ENCODE peak calls at places on chromosomes 4 and X, in nine cellular contexts. N, V, F, J, A, Q, Z, Y and P are unnamed samples.

GRCh38 chr4:25759101-25759500 is 103.5 kb downstream of the SLC34A2 start:
- DNase-seq in N (no peak), V (no peak), F (no peak), J (no peak), A (no peak), Q (no peak), Z (no peak), Y (no peak), P (no peak)

GRCh38 chrX:84363674-84364073 is 138.6 kb downstream of the HDX start:
- DNase-seq in N (peak), V (no peak), F (no peak), J (no peak), A (no peak), Q (no peak), Z (no peak), Y (no peak), P (no peak)

GRCh38 chr4:38133711-38134480 is 173.7 kb downstream of the PTTG2 start:
- DNase-seq in N (no peak), V (no peak), F (no peak), J (no peak), A (no peak), Q (no peak), Z (no peak), Y (no peak), P (no peak)

GRCh38 chrX:119041175-119041574 is 31.6 kb upstream of the CT47C1 start:
- DNase-seq in N (peak), V (no peak), F (no peak), J (peak), A (peak), Q (peak), Z (no peak), Y (no peak), P (no peak)

GRCh38 chrX:52363247-52363883 is 5.5 kb upstream of the XAGE2 start:
- DNase-seq in N (peak), V (no peak), F (no peak), J (peak), A (no peak), Q (no peak), Z (no peak), Y (no peak), P (no peak)

GRCh38 chrX:154902408-154902807 is 16.3 kb downstream of the F8A1 start:
- DNase-seq in N (no peak), V (no peak), F (no peak), J (no peak), A (no peak), Q (no peak), Z (no peak), Y (no peak), P (no peak)

GRCh38 chrX:66760648-66761047 is 121.8 kb upstream of the EDA2R start:
- DNase-seq in N (peak), V (no peak), F (no peak), J (no peak), A (peak), Q (peak), Z (no peak), Y (no peak), P (no peak)

GRCh38 chr4:37604464-37604863 is 81.7 kb downstream of the RELL1 start:
- DNase-seq in N (peak), V (no peak), F (no peak), J (peak), A (peak), Q (peak), Z (no peak), Y (no peak), P (no peak)

GRCh38 chr4:4256799-4257198 is 8.8 kb upstream of the TMEM128 start:
- DNase-seq in N (peak), V (no peak), F (no peak), J (no peak), A (no peak), Q (no peak), Z (no peak), Y (no peak), P (no peak)

GRCh38 chrX:78708171-78708570 is 39.3 kb upstream of the LPAR4 start:
- DNase-seq in N (peak), V (no peak), F (no peak), J (peak), A (peak), Q (peak), Z (peak), Y (no peak), P (no peak)

GRCh38 chrX:37332987-37333658 is 16.0 kb upstream of the PRRG1 start:
- DNase-seq in N (no peak), V (no peak), F (no peak), J (no peak), A (no peak), Q (no peak), Z (no peak), Y (no peak), P (no peak)

GRCh38 chr4:124591646-124592045 is 120.9 kb downstream of the ANKRD50 start:
- DNase-seq in N (no peak), V (no peak), F (no peak), J (no peak), A (no peak), Q (no peak), Z (no peak), Y (no peak), P (no peak)

GRCh38 chrX:15849555-15849954 is 5.1 kb downstream of the AP1S2 start:
- DNase-seq in N (peak), V (no peak), F (no peak), J (no peak), A (no peak), Q (peak), Z (no peak), Y (no peak), P (no peak)

GRCh38 chr4:90970021-90970420 is 842.8 kb downstream of the CCSER1 start:
- DNase-seq in N (no peak), V (no peak), F (no peak), J (no peak), A (no peak), Q (no peak), Z (no peak), Y (no peak), P (no peak)

GRCh38 chrX:103063918-103064434 is at the start of gene BEX1:
- DNase-seq in N (peak), V (no peak), F (no peak), J (no peak), A (peak), Q (peak), Z (peak), Y (no peak), P (no peak)

GRCh38 chr4:53776141-53776540 is 184.9 kb upstream of the LNX1 start:
- DNase-seq in N (no peak), V (no peak), F (no peak), J (no peak), A (no peak), Q (no peak), Z (no peak), Y (no peak), P (no peak)

GRCh38 chr4:26787461-26788340 is 72.9 kb upstream of the STIM2 start:
- DNase-seq in N (peak), V (no peak), F (no peak), J (peak), A (peak), Q (peak), Z (peak), Y (no peak), P (no peak)

GRCh38 chr4:173367946-173368345 is 2.8 kb upstream of the SAP30 start:
- DNase-seq in N (peak), V (no peak), F (no peak), J (no peak), A (no peak), Q (peak), Z (no peak), Y (no peak), P (no peak)

GRCh38 chr4:6576512-6576911 is 1.5 kb downstream of the MAN2B2 start:
- DNase-seq in N (no peak), V (no peak), F (no peak), J (peak), A (no peak), Q (no peak), Z (no peak), Y (no peak), P (no peak)

GRCh38 chr4:124179521-124180186 is 532.9 kb downstream of the ANKRD50 start:
- DNase-seq in N (no peak), V (no peak), F (no peak), J (no peak), A (no peak), Q (no peak), Z (no peak), Y (no peak), P (no peak)

GRCh38 chr4:85084371-85085170 is 118.1 kb upstream of the WDFY3 start:
- DNase-seq in N (peak), V (no peak), F (no peak), J (peak), A (peak), Q (peak), Z (peak), Y (no peak), P (no peak)

GRCh38 chr4:6917445-6918241 is 8.0 kb downstream of the TBC1D14 start:
- DNase-seq in N (no peak), V (no peak), F (peak), J (peak), A (no peak), Q (peak), Z (peak), Y (no peak), P (no peak)

GRCh38 chrX:3728454-3728853 is 15.0 kb upstream of the PRKX start:
- DNase-seq in N (peak), V (no peak), F (no peak), J (no peak), A (no peak), Q (no peak), Z (no peak), Y (no peak), P (no peak)

GRCh38 chr4:61373901-61374611 is 173.9 kb downstream of the ADGRL3 start:
- DNase-seq in N (peak), V (no peak), F (no peak), J (no peak), A (no peak), Q (peak), Z (no peak), Y (no peak), P (no peak)